ENCODE peak calls at places on chromosomes 16 and 17, in four cellular contexts. U is OCI-LY7, I is ovary, O is mesenchymal stem cell. N is an unnamed sample. For H3K36me3 and H3K4me1, the result is how much of the 10 kb centered on the place peaks cover.

GRCh38 chr17:68133370-68134045 is 98.0 kb downstream of the KPNA2 start:
- DNase-seq in U (no peak), I (no peak), O (no peak), N (no peak)

GRCh38 chr17:59378621-59379194 is 47.3 kb downstream of the YPEL2 start:
- DNase-seq in U (no peak), I (no peak), O (peak), N (peak)

GRCh38 chr16:30561212-30561816 is 3.1 kb upstream of the ZNF764 start:
- DNase-seq in U (no peak), I (peak), O (no peak), N (no peak)

GRCh38 chr17:68578236-68578635 is 22.9 kb downstream of the FAM20A start:
- DNase-seq in U (no peak), I (no peak), O (no peak), N (no peak)

GRCh38 chr16:50309156-50309526 is 42.8 kb downstream of the ADCY7 start:
- DNase-seq in U (no peak), I (no peak), O (no peak), N (no peak)

GRCh38 chr17:57037401-57037800 is 47.6 kb upstream of the AKAP1 start:
- DNase-seq in U (no peak), I (no peak), O (no peak), N (no peak)

GRCh38 chr17:4777969-4778760 is 6.5 kb downstream of the TM4SF5 start:
- DNase-seq in U (peak), I (no peak), O (no peak), N (no peak)

GRCh38 chr16:57372372-57373116 is at the start of gene CX3CL1:
- DNase-seq in U (no peak), I (peak), O (peak), N (peak)

GRCh38 chr17:9468937-9469336 is 106.7 kb downstream of the STX8 start:
- DNase-seq in U (no peak), I (no peak), O (no peak), N (no peak)

GRCh38 chr17:9472541-9472940 is 103.1 kb downstream of the STX8 start:
- DNase-seq in U (no peak), I (no peak), O (peak), N (no peak)

GRCh38 chr17:9472094-9472493 is 103.5 kb downstream of the STX8 start:
- DNase-seq in U (no peak), I (no peak), O (peak), N (no peak)

GRCh38 chr17:9468532-9468931 is 107.1 kb downstream of the STX8 start:
- DNase-seq in U (no peak), I (no peak), O (no peak), N (no peak)

DNA sequence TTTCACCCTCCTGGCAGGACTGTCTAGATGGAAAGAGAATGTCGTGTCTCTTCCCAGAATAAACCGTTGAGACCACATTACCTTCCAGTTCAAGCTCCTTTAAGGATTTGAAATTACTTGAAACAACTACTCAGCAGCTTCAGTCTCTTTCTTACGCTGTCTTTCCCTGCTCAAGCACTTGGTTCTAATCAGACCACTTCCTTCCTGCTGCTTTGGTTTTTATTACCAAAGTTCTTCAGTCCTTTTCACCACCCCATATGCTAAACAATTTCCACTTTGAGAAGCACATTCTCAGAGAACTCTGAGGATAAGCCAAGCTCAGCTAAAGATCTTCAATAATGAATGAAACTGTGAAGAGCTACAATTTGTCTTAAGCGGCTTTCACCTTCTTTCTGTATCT is 105.4 kb downstream of the STX8 start:
- DNase-seq in U (no peak), I (no peak), O (peak), N (no peak)
- H3K36me3 ChIP-seq in U (under half), I (under half), O (under half), N (under half)

GRCh38 chr16:8859913-8860881 is 8.6 kb downstream of the CARHSP1 start:
- DNase-seq in U (no peak), I (peak), O (peak), N (peak)
- H3K4me1 ChIP-seq in U (under half), I (under half), O (half or more), N (half or more)

GRCh38 chr17:78979780-78980623 is at the start of gene LGALS3BP:
- DNase-seq in U (no peak), I (peak), O (peak), N (peak)

GRCh38 chr17:78974635-78975591 is 4.8 kb downstream of the LGALS3BP start:
- DNase-seq in U (peak), I (peak), O (peak), N (peak)

GRCh38 chr17:78977992-78978973 is 1.4 kb downstream of the LGALS3BP start:
- DNase-seq in U (no peak), I (peak), O (no peak), N (no peak)

GRCh38 chr17:78976907-78977680 is 2.6 kb downstream of the LGALS3BP start:
- DNase-seq in U (no peak), I (peak), O (no peak), N (no peak)

GRCh38 chr17:78977681-78977943 is 2.1 kb downstream of the LGALS3BP start:
- DNase-seq in U (no peak), I (no peak), O (no peak), N (no peak)
- H3K36me3 ChIP-seq in U (under half), I (under half), O (under half), N (under half)

GRCh38 chr17:19299214-19299747 is 62.1 kb downstream of the EPN2 start:
- DNase-seq in U (no peak), I (no peak), O (no peak), N (no peak)
- H3K4me1 ChIP-seq in U (under half), I (under half), O (under half), N (half or more)

GRCh38 chr17:49214665-49215360 is 4.3 kb downstream of the ABI3 start:
- DNase-seq in U (no peak), I (no peak), O (no peak), N (no peak)

GRCh38 chr17:49213399-49213798 is 2.9 kb downstream of the ABI3 start:
- DNase-seq in U (peak), I (no peak), O (no peak), N (no peak)

GRCh38 chr17:49216482-49216881 is 6.0 kb downstream of the ABI3 start:
- DNase-seq in U (no peak), I (no peak), O (no peak), N (no peak)

GRCh38 chr17:49216953-49217650 is 6.6 kb downstream of the ABI3 start:
- DNase-seq in U (no peak), I (no peak), O (no peak), N (no peak)

GRCh38 chr17:49213803-49214202 is 3.3 kb downstream of the ABI3 start:
- DNase-seq in U (no peak), I (no peak), O (no peak), N (no peak)
- H3K36me3 ChIP-seq in U (under half), I (under half), O (under half), N (under half)

DNA sequence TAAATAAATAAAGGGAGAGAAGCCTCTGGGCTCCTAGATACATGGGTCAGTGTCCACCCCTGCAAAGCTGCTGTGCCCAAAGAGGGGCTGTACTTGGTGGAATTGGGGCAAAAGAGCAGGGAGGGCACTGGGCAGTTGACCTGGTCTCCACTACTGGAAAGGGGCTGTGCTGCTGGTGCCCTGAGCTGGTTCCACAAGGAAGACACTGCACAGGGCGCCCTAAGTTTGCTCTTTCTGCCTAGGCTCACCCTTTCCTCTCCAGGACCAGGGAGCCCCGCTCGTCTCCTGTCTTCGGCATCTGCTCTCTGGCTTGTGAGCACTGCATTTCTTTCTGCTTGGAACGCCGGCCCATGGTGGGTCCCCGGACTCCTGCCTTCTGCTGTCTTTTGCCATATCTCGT is 161.9 kb downstream of the SEC14L1 start:
- DNase-seq in U (no peak), I (no peak), O (no peak), N (no peak)
- H3K4me1 ChIP-seq in U (under half), I (under half), O (under half), N (under half)

GRCh38 chr17:82445542-82445941 is 5.0 kb downstream of the CYBC1 start:
- DNase-seq in U (no peak), I (no peak), O (no peak), N (no peak)
- H3K36me3 ChIP-seq in U (half or more), I (under half), O (half or more), N (under half)

DNA sequence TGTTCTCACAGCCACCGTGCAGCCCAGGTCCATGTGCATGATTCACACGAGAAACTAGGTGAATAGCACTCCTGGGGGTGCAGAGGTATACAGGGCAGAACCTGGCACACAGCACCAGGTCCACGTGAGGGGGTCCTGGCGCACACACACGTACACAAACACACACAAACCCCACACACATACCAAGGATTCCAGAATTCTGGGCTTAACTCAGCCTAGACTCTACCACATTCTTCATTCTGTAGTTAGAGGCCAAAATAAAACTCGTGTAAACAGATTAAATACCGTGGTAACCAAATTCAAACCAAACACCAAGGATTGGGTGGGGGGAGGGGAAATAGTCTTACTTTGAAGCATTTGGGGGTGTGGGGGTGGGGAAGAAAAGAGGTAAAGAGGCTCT is 58.5 kb downstream of the XYLT1 start:
- DNase-seq in U (no peak), I (no peak), O (no peak), N (no peak)
- H3K4me1 ChIP-seq in U (half or more), I (under half), O (under half), N (under half)

GRCh38 chr16:85347213-85347591 is 234.9 kb upstream of the CIBAR2 start:
- DNase-seq in U (no peak), I (no peak), O (peak), N (no peak)

GRCh38 chr16:85350146-85350728 is 238.0 kb upstream of the CIBAR2 start:
- DNase-seq in U (no peak), I (no peak), O (no peak), N (no peak)

GRCh38 chr16:85348065-85348840 is 236.0 kb upstream of the CIBAR2 start:
- DNase-seq in U (no peak), I (no peak), O (no peak), N (no peak)

GRCh38 chr16:85349413-85350145 is 237.3 kb upstream of the CIBAR2 start:
- DNase-seq in U (no peak), I (no peak), O (no peak), N (no peak)

DNA sequence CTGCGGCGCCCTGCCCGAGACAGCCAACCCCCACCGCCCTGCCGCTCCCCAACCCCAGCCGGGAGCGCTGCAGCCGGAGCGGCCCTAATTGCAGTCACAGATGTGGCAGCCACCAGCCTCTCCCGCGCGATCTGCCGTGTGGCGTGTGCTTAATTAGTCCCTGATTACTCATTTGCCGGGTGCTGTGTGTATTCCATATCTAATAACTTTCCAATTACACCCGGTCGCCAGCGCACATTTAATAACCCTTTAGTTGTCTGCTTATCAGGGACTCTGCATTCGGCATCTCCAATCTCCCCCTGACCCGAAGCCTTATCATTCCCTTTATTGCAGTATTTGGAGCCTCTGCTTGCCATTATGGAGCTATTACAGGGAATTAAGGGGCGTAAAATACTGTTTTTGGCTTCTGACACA is 236.7 kb upstream of the CIBAR2 start:
- DNase-seq in U (no peak), I (no peak), O (no peak), N (no peak)
- H3K36me3 ChIP-seq in U (under half), I (under half), O (under half), N (under half)

GRCh38 chr17:64153565-64153964 is 23.6 kb upstream of the ERN1 start:
- DNase-seq in U (no peak), I (no peak), O (no peak), N (no peak)

GRCh38 chr17:64156670-64157069 is 26.7 kb upstream of the ERN1 start:
- DNase-seq in U (no peak), I (no peak), O (no peak), N (no peak)

GRCh38 chr17:64154321-64155089 is 24.6 kb upstream of the ERN1 start:
- DNase-seq in U (no peak), I (no peak), O (no peak), N (no peak)

GRCh38 chr17:64155751-64156544 is 26.0 kb upstream of the ERN1 start:
- DNase-seq in U (no peak), I (no peak), O (peak), N (peak)

DNA sequence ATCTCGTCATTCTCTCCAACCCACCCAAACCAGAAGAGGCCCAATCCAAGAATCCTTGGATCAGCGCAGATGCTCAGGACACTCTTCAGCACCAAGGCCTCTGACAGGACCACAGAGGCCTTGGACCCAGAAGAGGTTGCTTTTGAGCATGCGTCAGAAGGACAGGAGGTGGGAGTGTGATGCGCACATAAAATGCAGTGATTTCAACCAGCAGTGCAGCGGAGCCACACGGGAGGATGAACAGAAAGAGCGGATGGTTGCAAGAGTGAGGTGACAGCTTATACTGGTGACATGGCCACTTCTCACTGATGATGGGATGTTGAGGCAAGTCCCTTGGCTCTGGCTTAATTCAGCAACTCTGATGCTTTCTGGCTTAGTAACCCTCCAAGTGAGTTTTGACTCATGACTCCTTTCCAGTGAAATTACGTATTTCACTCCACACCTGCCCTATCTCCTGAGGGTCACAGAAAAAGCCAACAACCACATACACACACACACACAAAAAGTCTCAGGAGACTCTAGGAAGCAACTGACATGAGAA is 25.2 kb upstream of the ERN1 start:
- DNase-seq in U (no peak), I (no peak), O (no peak), N (no peak)
- H3K4me1 ChIP-seq in U (under half), I (under half), O (under half), N (under half)

N was measured in adipocyte.